ENCODE peak calls at places on chromosomes 16 and 17, in ten cellular contexts. One of them, this sample, is unnamed.

GRCh38 chr16:31181102-31181830 is 1.3 kb downstream of the FUS start:
- DNase-seq in ascending aorta: no peak
- DNase-seq in T-helper 1 cell: no peak
- DNase-seq in HEK293T: no peak
- DNase-seq in sigmoid colon: peak
- DNase-seq in activated CD4-positive, alpha-beta T cell treated with anti-CD3 and anti-CD28 coated beads for 24 hours: no peak
- DNase-seq in A172: peak
- DNase-seq in suprapubic skin: peak
- DNase-seq in MG63: peak
- DNase-seq in A549: no peak
- DNase-seq in this sample: no peak

GRCh38 chr17:59107306-59107670 is 608 bp upstream of the TRIM37 start:
- DNase-seq in ascending aorta: no peak
- DNase-seq in T-helper 1 cell: no peak
- DNase-seq in HEK293T: no peak
- DNase-seq in sigmoid colon: no peak
- DNase-seq in activated CD4-positive, alpha-beta T cell treated with anti-CD3 and anti-CD28 coated beads for 24 hours: no peak
- DNase-seq in A172: no peak
- DNase-seq in suprapubic skin: no peak
- DNase-seq in MG63: no peak
- DNase-seq in A549: no peak
- DNase-seq in this sample: no peak

GRCh38 chr16:81592353-81592866 is 147.8 kb downstream of the CMIP start:
- DNase-seq in ascending aorta: no peak
- DNase-seq in T-helper 1 cell: no peak
- DNase-seq in HEK293T: no peak
- DNase-seq in sigmoid colon: no peak
- DNase-seq in activated CD4-positive, alpha-beta T cell treated with anti-CD3 and anti-CD28 coated beads for 24 hours: no peak
- DNase-seq in A172: no peak
- DNase-seq in suprapubic skin: no peak
- DNase-seq in MG63: no peak
- DNase-seq in A549: no peak
- DNase-seq in this sample: no peak

GRCh38 chr16:4393243-4393606 is 21.6 kb downstream of the VASN start:
- DNase-seq in ascending aorta: peak
- DNase-seq in T-helper 1 cell: no peak
- DNase-seq in HEK293T: no peak
- DNase-seq in sigmoid colon: no peak
- DNase-seq in activated CD4-positive, alpha-beta T cell treated with anti-CD3 and anti-CD28 coated beads for 24 hours: no peak
- DNase-seq in A172: peak
- DNase-seq in suprapubic skin: peak
- DNase-seq in MG63: no peak
- DNase-seq in A549: no peak
- DNase-seq in this sample: no peak

GRCh38 chr17:29747660-29748059 is 124.9 kb upstream of the CORO6 start:
- DNase-seq in ascending aorta: no peak
- DNase-seq in T-helper 1 cell: no peak
- DNase-seq in HEK293T: no peak
- DNase-seq in sigmoid colon: no peak
- DNase-seq in activated CD4-positive, alpha-beta T cell treated with anti-CD3 and anti-CD28 coated beads for 24 hours: no peak
- DNase-seq in A172: no peak
- DNase-seq in suprapubic skin: no peak
- DNase-seq in MG63: no peak
- DNase-seq in A549: no peak
- DNase-seq in this sample: no peak

GRCh38 chr17:82356028-82356427 is 3.0 kb upstream of the TEX19 start:
- DNase-seq in ascending aorta: no peak
- DNase-seq in T-helper 1 cell: no peak
- DNase-seq in HEK293T: no peak
- DNase-seq in sigmoid colon: no peak
- DNase-seq in activated CD4-positive, alpha-beta T cell treated with anti-CD3 and anti-CD28 coated beads for 24 hours: no peak
- DNase-seq in A172: no peak
- DNase-seq in suprapubic skin: no peak
- DNase-seq in MG63: no peak
- DNase-seq in A549: no peak
- DNase-seq in this sample: no peak

GRCh38 chr17:18093616-18094408 is 6.1 kb downstream of the DRG2 start:
- DNase-seq in ascending aorta: no peak
- DNase-seq in T-helper 1 cell: no peak
- DNase-seq in HEK293T: peak
- DNase-seq in sigmoid colon: no peak
- DNase-seq in activated CD4-positive, alpha-beta T cell treated with anti-CD3 and anti-CD28 coated beads for 24 hours: no peak
- DNase-seq in A172: peak
- DNase-seq in suprapubic skin: no peak
- DNase-seq in MG63: peak
- DNase-seq in A549: peak
- DNase-seq in this sample: no peak

GRCh38 chr17:65156185-65156834 is 19.1 kb downstream of the RGS9 start:
- DNase-seq in ascending aorta: no peak
- DNase-seq in T-helper 1 cell: no peak
- DNase-seq in HEK293T: no peak
- DNase-seq in sigmoid colon: no peak
- DNase-seq in activated CD4-positive, alpha-beta T cell treated with anti-CD3 and anti-CD28 coated beads for 24 hours: no peak
- DNase-seq in A172: no peak
- DNase-seq in suprapubic skin: no peak
- DNase-seq in MG63: no peak
- DNase-seq in A549: no peak
- DNase-seq in this sample: no peak

GRCh38 chr17:80997471-80998387 is 6.1 kb downstream of the CHMP6 start:
- DNase-seq in ascending aorta: no peak
- DNase-seq in T-helper 1 cell: no peak
- DNase-seq in HEK293T: no peak
- DNase-seq in sigmoid colon: no peak
- DNase-seq in activated CD4-positive, alpha-beta T cell treated with anti-CD3 and anti-CD28 coated beads for 24 hours: no peak
- DNase-seq in A172: peak
- DNase-seq in suprapubic skin: peak
- DNase-seq in MG63: no peak
- DNase-seq in A549: no peak
- DNase-seq in this sample: no peak

GRCh38 chr17:74645010-74645409 is 21.5 kb upstream of the CD300E start:
- DNase-seq in ascending aorta: no peak
- DNase-seq in T-helper 1 cell: no peak
- DNase-seq in HEK293T: no peak
- DNase-seq in sigmoid colon: no peak
- DNase-seq in activated CD4-positive, alpha-beta T cell treated with anti-CD3 and anti-CD28 coated beads for 24 hours: no peak
- DNase-seq in A172: no peak
- DNase-seq in suprapubic skin: no peak
- DNase-seq in MG63: no peak
- DNase-seq in A549: no peak
- DNase-seq in this sample: no peak

GRCh38 chr17:67474081-67474661 is 97.1 kb downstream of the PITPNC1 start:
- DNase-seq in ascending aorta: no peak
- DNase-seq in T-helper 1 cell: no peak
- DNase-seq in HEK293T: no peak
- DNase-seq in sigmoid colon: peak
- DNase-seq in activated CD4-positive, alpha-beta T cell treated with anti-CD3 and anti-CD28 coated beads for 24 hours: no peak
- DNase-seq in A172: peak
- DNase-seq in suprapubic skin: peak
- DNase-seq in MG63: no peak
- DNase-seq in A549: no peak
- DNase-seq in this sample: no peak

GRCh38 chr16:22370038-22370541 is 4.3 kb downstream of the CDR2 start:
- DNase-seq in ascending aorta: no peak
- DNase-seq in T-helper 1 cell: no peak
- DNase-seq in HEK293T: no peak
- DNase-seq in sigmoid colon: no peak
- DNase-seq in activated CD4-positive, alpha-beta T cell treated with anti-CD3 and anti-CD28 coated beads for 24 hours: no peak
- DNase-seq in A172: no peak
- DNase-seq in suprapubic skin: no peak
- DNase-seq in MG63: no peak
- DNase-seq in A549: no peak
- DNase-seq in this sample: no peak

GRCh38 chr17:728911-729310 is 3.5 kb upstream of the TLCD3A start:
- DNase-seq in ascending aorta: no peak
- DNase-seq in T-helper 1 cell: no peak
- DNase-seq in HEK293T: no peak
- DNase-seq in sigmoid colon: no peak
- DNase-seq in activated CD4-positive, alpha-beta T cell treated with anti-CD3 and anti-CD28 coated beads for 24 hours: no peak
- DNase-seq in A172: no peak
- DNase-seq in suprapubic skin: no peak
- DNase-seq in MG63: no peak
- DNase-seq in A549: no peak
- DNase-seq in this sample: no peak

GRCh38 chr17:2041561-2042354 is at the start of gene OVCA2:
- DNase-seq in ascending aorta: peak
- DNase-seq in T-helper 1 cell: peak
- DNase-seq in HEK293T: peak
- DNase-seq in sigmoid colon: peak
- DNase-seq in activated CD4-positive, alpha-beta T cell treated with anti-CD3 and anti-CD28 coated beads for 24 hours: peak
- DNase-seq in A172: peak
- DNase-seq in suprapubic skin: peak
- DNase-seq in MG63: peak
- DNase-seq in A549: peak
- DNase-seq in this sample: peak

GRCh38 chr17:30254150-30254549 is 18.7 kb upstream of the SLC6A4 start:
- DNase-seq in ascending aorta: no peak
- DNase-seq in T-helper 1 cell: no peak
- DNase-seq in HEK293T: no peak
- DNase-seq in sigmoid colon: no peak
- DNase-seq in activated CD4-positive, alpha-beta T cell treated with anti-CD3 and anti-CD28 coated beads for 24 hours: no peak
- DNase-seq in A172: no peak
- DNase-seq in suprapubic skin: no peak
- DNase-seq in MG63: no peak
- DNase-seq in A549: no peak
- DNase-seq in this sample: no peak

GRCh38 chr17:43857141-43857540 is 10.2 kb downstream of the CD300LG start:
- DNase-seq in ascending aorta: no peak
- DNase-seq in T-helper 1 cell: no peak
- DNase-seq in HEK293T: no peak
- DNase-seq in sigmoid colon: no peak
- DNase-seq in activated CD4-positive, alpha-beta T cell treated with anti-CD3 and anti-CD28 coated beads for 24 hours: no peak
- DNase-seq in A172: no peak
- DNase-seq in suprapubic skin: no peak
- DNase-seq in MG63: no peak
- DNase-seq in A549: no peak
- DNase-seq in this sample: no peak

GRCh38 chr17:16491131-16491702 is 776 bp downstream of the LRRC75A start:
- DNase-seq in ascending aorta: no peak
- DNase-seq in T-helper 1 cell: no peak
- DNase-seq in HEK293T: no peak
- DNase-seq in sigmoid colon: no peak
- DNase-seq in activated CD4-positive, alpha-beta T cell treated with anti-CD3 and anti-CD28 coated beads for 24 hours: no peak
- DNase-seq in A172: no peak
- DNase-seq in suprapubic skin: no peak
- DNase-seq in MG63: no peak
- DNase-seq in A549: no peak
- DNase-seq in this sample: no peak

GRCh38 chr16:87806246-87806607 is 40.4 kb upstream of the KLHDC4 start:
- DNase-seq in ascending aorta: no peak
- DNase-seq in T-helper 1 cell: no peak
- DNase-seq in HEK293T: no peak
- DNase-seq in sigmoid colon: no peak
- DNase-seq in activated CD4-positive, alpha-beta T cell treated with anti-CD3 and anti-CD28 coated beads for 24 hours: no peak
- DNase-seq in A172: peak
- DNase-seq in suprapubic skin: no peak
- DNase-seq in MG63: no peak
- DNase-seq in A549: no peak
- DNase-seq in this sample: no peak

GRCh38 chr17:33225509-33225908 is 67.6 kb downstream of the ASIC2 start:
- DNase-seq in ascending aorta: no peak
- DNase-seq in T-helper 1 cell: no peak
- DNase-seq in HEK293T: no peak
- DNase-seq in sigmoid colon: no peak
- DNase-seq in activated CD4-positive, alpha-beta T cell treated with anti-CD3 and anti-CD28 coated beads for 24 hours: no peak
- DNase-seq in A172: no peak
- DNase-seq in suprapubic skin: no peak
- DNase-seq in MG63: no peak
- DNase-seq in A549: no peak
- DNase-seq in this sample: no peak

GRCh38 chr17:5951912-5952311 is 118.3 kb upstream of the WSCD1 start:
- DNase-seq in ascending aorta: no peak
- DNase-seq in T-helper 1 cell: no peak
- DNase-seq in HEK293T: no peak
- DNase-seq in sigmoid colon: no peak
- DNase-seq in activated CD4-positive, alpha-beta T cell treated with anti-CD3 and anti-CD28 coated beads for 24 hours: no peak
- DNase-seq in A172: no peak
- DNase-seq in suprapubic skin: no peak
- DNase-seq in MG63: no peak
- DNase-seq in A549: no peak
- DNase-seq in this sample: no peak

GRCh38 chr17:57481901-57482300 is 225.6 kb downstream of the MSI2 start:
- DNase-seq in ascending aorta: no peak
- DNase-seq in T-helper 1 cell: no peak
- DNase-seq in HEK293T: no peak
- DNase-seq in sigmoid colon: no peak
- DNase-seq in activated CD4-positive, alpha-beta T cell treated with anti-CD3 and anti-CD28 coated beads for 24 hours: no peak
- DNase-seq in A172: peak
- DNase-seq in suprapubic skin: no peak
- DNase-seq in MG63: peak
- DNase-seq in A549: peak
- DNase-seq in this sample: no peak

GRCh38 chr17:1002771-1003555 is 6.0 kb downstream of the TIMM22 start:
- DNase-seq in ascending aorta: peak
- DNase-seq in T-helper 1 cell: no peak
- DNase-seq in HEK293T: no peak
- DNase-seq in sigmoid colon: no peak
- DNase-seq in activated CD4-positive, alpha-beta T cell treated with anti-CD3 and anti-CD28 coated beads for 24 hours: no peak
- DNase-seq in A172: no peak
- DNase-seq in suprapubic skin: no peak
- DNase-seq in MG63: no peak
- DNase-seq in A549: no peak
- DNase-seq in this sample: no peak

This sample was measured in anterior cingulate cortex.